ENCODE peak calls at places on chromosomes 16 and 17, in ten cellular contexts. One of them, this sample, is unnamed.

GRCh38 chr17:72602517-72603345 is 481.9 kb downstream of the SOX9 start:
- DNase-seq in adrenal gland: no peak
- DNase-seq in HFFc6: peak; percentile 67
- DNase-seq in glutamatergic neuron: no peak
- DNase-seq in neural crest cell: no peak
- DNase-seq in MCF 10A: peak; percentile 91
- DNase-seq in endothelial cell of umbilical vein: no peak
- DNase-seq in prostate gland: no peak
- DNase-seq in Caco-2: peak; percentile 53
- DNase-seq in stomach: peak; percentile 47
- DNase-seq in this sample: no peak

GRCh38 chr17:10516065-10516464 is 2.3 kb downstream of the MYH1 start:
- DNase-seq in Caco-2: no peak
- DNase-seq in endothelial cell of umbilical vein: no peak
- DNase-seq in prostate gland: no peak
- DNase-seq in HFFc6: no peak
- DNase-seq in MCF 10A: no peak
- DNase-seq in adrenal gland: no peak
- DNase-seq in stomach: no peak
- DNase-seq in glutamatergic neuron: no peak
- DNase-seq in neural crest cell: no peak
- DNase-seq in this sample: no peak

GRCh38 chr16:529012-529575 is 1.6 kb downstream of the CAPN15 start:
- DNase-seq in adrenal gland: no peak
- DNase-seq in endothelial cell of umbilical vein: no peak
- DNase-seq in stomach: no peak
- DNase-seq in neural crest cell: no peak
- DNase-seq in glutamatergic neuron: no peak
- DNase-seq in prostate gland: no peak
- DNase-seq in MCF 10A: no peak
- DNase-seq in Caco-2: no peak
- DNase-seq in HFFc6: no peak
- DNase-seq in this sample: no peak

GRCh38 chr17:49515196-49515770 is 20.2 kb downstream of the NGFR start:
- DNase-seq in glutamatergic neuron: peak; percentile 89
- DNase-seq in prostate gland: peak; percentile 83
- DNase-seq in stomach: peak; percentile 86
- DNase-seq in Caco-2: peak; percentile 62
- DNase-seq in endothelial cell of umbilical vein: no peak
- DNase-seq in neural crest cell: peak; percentile 51
- DNase-seq in adrenal gland: peak; percentile 88
- DNase-seq in MCF 10A: peak; percentile 91
- DNase-seq in HFFc6: peak; percentile 87
- DNase-seq in this sample: no peak

GRCh38 chr17:63140255-63140654 is 174.2 kb downstream of the TANC2 start:
- DNase-seq in Caco-2: no peak
- DNase-seq in neural crest cell: no peak
- DNase-seq in MCF 10A: peak; percentile 35
- DNase-seq in adrenal gland: peak; percentile 51
- DNase-seq in stomach: no peak
- DNase-seq in HFFc6: no peak
- DNase-seq in glutamatergic neuron: no peak
- DNase-seq in endothelial cell of umbilical vein: peak; percentile 8
- DNase-seq in prostate gland: no peak
- DNase-seq in this sample: no peak

GRCh38 chr16:88300463-88300835 is 82.3 kb upstream of the ZNF469 start:
- DNase-seq in MCF 10A: no peak
- DNase-seq in HFFc6: no peak
- DNase-seq in Caco-2: no peak
- DNase-seq in endothelial cell of umbilical vein: no peak
- DNase-seq in glutamatergic neuron: no peak
- DNase-seq in stomach: no peak
- DNase-seq in neural crest cell: no peak
- DNase-seq in prostate gland: no peak
- DNase-seq in adrenal gland: no peak
- DNase-seq in this sample: no peak

GRCh38 chr16:24491721-24492120 is 47.6 kb upstream of the RBBP6 start:
- DNase-seq in prostate gland: no peak
- DNase-seq in endothelial cell of umbilical vein: no peak
- DNase-seq in Caco-2: no peak
- DNase-seq in adrenal gland: no peak
- DNase-seq in glutamatergic neuron: no peak
- DNase-seq in neural crest cell: no peak
- DNase-seq in HFFc6: peak; percentile 57
- DNase-seq in MCF 10A: peak; percentile 46
- DNase-seq in stomach: no peak
- DNase-seq in this sample: no peak

GRCh38 chr17:75012320-75013076 is at the start of gene MRPL58:
- DNase-seq in HFFc6: peak; percentile 83
- DNase-seq in neural crest cell: peak; percentile 82
- DNase-seq in glutamatergic neuron: peak; percentile 92
- DNase-seq in stomach: peak; percentile 84
- DNase-seq in adrenal gland: peak; percentile 84
- DNase-seq in Caco-2: peak; percentile 92
- DNase-seq in MCF 10A: peak; percentile 80
- DNase-seq in prostate gland: peak; percentile 71
- DNase-seq in endothelial cell of umbilical vein: peak; percentile 81
- DNase-seq in this sample: peak; percentile 80

GRCh38 chr17:2723997-2724782 is 12.6 kb upstream of the CLUH start:
- DNase-seq in stomach: no peak
- DNase-seq in adrenal gland: no peak
- DNase-seq in endothelial cell of umbilical vein: no peak
- DNase-seq in neural crest cell: no peak
- DNase-seq in glutamatergic neuron: peak; percentile 51
- DNase-seq in HFFc6: no peak
- DNase-seq in MCF 10A: no peak
- DNase-seq in Caco-2: peak; percentile 86
- DNase-seq in prostate gland: no peak
- DNase-seq in this sample: no peak

GRCh38 chr16:23679274-23679985 is 741 bp downstream of the PLK1 start:
- DNase-seq in MCF 10A: peak; percentile 49
- DNase-seq in neural crest cell: peak; percentile 11
- DNase-seq in glutamatergic neuron: peak; percentile 25
- DNase-seq in Caco-2: peak; percentile 55
- DNase-seq in adrenal gland: no peak
- DNase-seq in prostate gland: no peak
- DNase-seq in endothelial cell of umbilical vein: peak; percentile 48
- DNase-seq in HFFc6: no peak
- DNase-seq in stomach: no peak
- DNase-seq in this sample: no peak

GRCh38 chr17:78128616-78129384 is at the start of gene TMC6:
- DNase-seq in neural crest cell: peak; percentile 31
- DNase-seq in Caco-2: peak; percentile 91
- DNase-seq in adrenal gland: no peak
- DNase-seq in HFFc6: no peak
- DNase-seq in endothelial cell of umbilical vein: peak; percentile 42
- DNase-seq in prostate gland: peak; percentile 59
- DNase-seq in glutamatergic neuron: no peak
- DNase-seq in MCF 10A: peak; percentile 56
- DNase-seq in stomach: peak; percentile 74
- DNase-seq in this sample: peak; percentile 66

GRCh38 chr17:66313995-66314659 is 11.7 kb downstream of the PRKCA start:
- DNase-seq in neural crest cell: no peak
- DNase-seq in glutamatergic neuron: no peak
- DNase-seq in Caco-2: no peak
- DNase-seq in MCF 10A: no peak
- DNase-seq in prostate gland: no peak
- DNase-seq in HFFc6: no peak
- DNase-seq in adrenal gland: no peak
- DNase-seq in stomach: no peak
- DNase-seq in endothelial cell of umbilical vein: no peak
- DNase-seq in this sample: no peak

GRCh38 chr17:81348097-81349055 is 46.9 kb upstream of the BAHCC1 start:
- DNase-seq in prostate gland: no peak
- DNase-seq in adrenal gland: no peak
- DNase-seq in Caco-2: no peak
- DNase-seq in neural crest cell: no peak
- DNase-seq in stomach: peak; percentile 84
- DNase-seq in MCF 10A: no peak
- DNase-seq in HFFc6: no peak
- DNase-seq in endothelial cell of umbilical vein: no peak
- DNase-seq in glutamatergic neuron: no peak
- DNase-seq in this sample: no peak

GRCh38 chr17:3040882-3041281 is 22.5 kb downstream of the OR1D5 start:
- DNase-seq in glutamatergic neuron: no peak
- DNase-seq in HFFc6: no peak
- DNase-seq in adrenal gland: no peak
- DNase-seq in prostate gland: no peak
- DNase-seq in Caco-2: no peak
- DNase-seq in MCF 10A: no peak
- DNase-seq in endothelial cell of umbilical vein: no peak
- DNase-seq in stomach: no peak
- DNase-seq in neural crest cell: no peak
- DNase-seq in this sample: no peak

GRCh38 chr16:89881368-89881730 is 8.0 kb downstream of the TCF25 start:
- DNase-seq in Caco-2: no peak
- DNase-seq in HFFc6: no peak
- DNase-seq in prostate gland: no peak
- DNase-seq in MCF 10A: no peak
- DNase-seq in adrenal gland: no peak
- DNase-seq in endothelial cell of umbilical vein: no peak
- DNase-seq in neural crest cell: no peak
- DNase-seq in stomach: no peak
- DNase-seq in glutamatergic neuron: no peak
- DNase-seq in this sample: no peak
- TF ChIP-seq CTCF in Caco-2: no peak
- TF ChIP-seq CTCF in HFFc6: no peak
- TF ChIP-seq CTCF in prostate gland: no peak
- TF ChIP-seq CTCF in MCF 10A: no peak
- TF ChIP-seq CTCF in adrenal gland: no peak
- TF ChIP-seq CTCF in endothelial cell of umbilical vein: no peak
- TF ChIP-seq CTCF in neural crest cell: no peak
- TF ChIP-seq CTCF in stomach: no peak
- TF ChIP-seq CTCF in glutamatergic neuron: no peak
- TF ChIP-seq CTCF in this sample: no peak

GRCh38 chr16:84021488-84021887 is 21.1 kb downstream of the SLC38A8 start:
- DNase-seq in MCF 10A: no peak
- DNase-seq in Caco-2: no peak
- DNase-seq in neural crest cell: no peak
- DNase-seq in adrenal gland: no peak
- DNase-seq in prostate gland: no peak
- DNase-seq in stomach: no peak
- DNase-seq in HFFc6: no peak
- DNase-seq in endothelial cell of umbilical vein: no peak
- DNase-seq in glutamatergic neuron: no peak
- DNase-seq in this sample: no peak
- TF ChIP-seq CTCF in MCF 10A: no peak
- TF ChIP-seq CTCF in Caco-2: no peak
- TF ChIP-seq CTCF in neural crest cell: no peak
- TF ChIP-seq CTCF in adrenal gland: no peak
- TF ChIP-seq CTCF in prostate gland: no peak
- TF ChIP-seq CTCF in stomach: no peak
- TF ChIP-seq CTCF in HFFc6: no peak
- TF ChIP-seq CTCF in endothelial cell of umbilical vein: no peak
- TF ChIP-seq CTCF in glutamatergic neuron: no peak
- TF ChIP-seq CTCF in this sample: no peak

GRCh38 chr17:4161179-4161559 is 18.2 kb downstream of the CYB5D2 start:
- DNase-seq in neural crest cell: no peak
- DNase-seq in prostate gland: peak; percentile 75
- DNase-seq in adrenal gland: peak; percentile 78
- DNase-seq in Caco-2: peak; percentile 29
- DNase-seq in MCF 10A: peak; percentile 96
- DNase-seq in stomach: peak; percentile 28
- DNase-seq in endothelial cell of umbilical vein: peak; percentile 69
- DNase-seq in glutamatergic neuron: no peak
- DNase-seq in HFFc6: peak; percentile 89
- DNase-seq in this sample: no peak
- TF ChIP-seq CTCF in neural crest cell: no peak
- TF ChIP-seq CTCF in prostate gland: peak; percentile 10
- TF ChIP-seq CTCF in adrenal gland: peak; percentile 35
- TF ChIP-seq CTCF in Caco-2: no peak
- TF ChIP-seq CTCF in MCF 10A: peak; percentile 13
- TF ChIP-seq CTCF in stomach: no peak
- TF ChIP-seq CTCF in endothelial cell of umbilical vein: no peak
- TF ChIP-seq CTCF in glutamatergic neuron: no peak
- TF ChIP-seq CTCF in HFFc6: peak; percentile 73
- TF ChIP-seq CTCF in this sample: no peak

GRCh38 chr17:7047566-7047965 is 3.7 kb upstream of the SLC16A11 start:
- DNase-seq in neural crest cell: no peak
- DNase-seq in endothelial cell of umbilical vein: no peak
- DNase-seq in HFFc6: no peak
- DNase-seq in adrenal gland: no peak
- DNase-seq in glutamatergic neuron: no peak
- DNase-seq in prostate gland: no peak
- DNase-seq in Caco-2: no peak
- DNase-seq in stomach: no peak
- DNase-seq in MCF 10A: peak; percentile 14
- DNase-seq in this sample: no peak

GRCh38 chr17:7048968-7049367 is 5.1 kb upstream of the SLC16A11 start:
- DNase-seq in adrenal gland: no peak
- DNase-seq in HFFc6: no peak
- DNase-seq in MCF 10A: no peak
- DNase-seq in neural crest cell: no peak
- DNase-seq in prostate gland: no peak
- DNase-seq in stomach: no peak
- DNase-seq in glutamatergic neuron: no peak
- DNase-seq in endothelial cell of umbilical vein: no peak
- DNase-seq in Caco-2: no peak
- DNase-seq in this sample: no peak

GRCh38 chr17:7045492-7046126 is 1.7 kb upstream of the SLC16A11 start:
- DNase-seq in endothelial cell of umbilical vein: peak; percentile 89
- DNase-seq in MCF 10A: peak; percentile 77
- DNase-seq in Caco-2: peak; percentile 56
- DNase-seq in HFFc6: peak; percentile 74
- DNase-seq in neural crest cell: peak; percentile 33
- DNase-seq in prostate gland: peak; percentile 55
- DNase-seq in glutamatergic neuron: no peak
- DNase-seq in adrenal gland: peak; percentile 60
- DNase-seq in stomach: peak; percentile 56
- DNase-seq in this sample: no peak

GRCh38 chr17:7043544-7044268 is at the start of gene SLC16A11:
- DNase-seq in adrenal gland: peak; percentile 47
- DNase-seq in prostate gland: no peak
- DNase-seq in HFFc6: no peak
- DNase-seq in endothelial cell of umbilical vein: peak; percentile 42
- DNase-seq in neural crest cell: no peak
- DNase-seq in MCF 10A: no peak
- DNase-seq in stomach: peak; percentile 59
- DNase-seq in Caco-2: peak; percentile 41
- DNase-seq in glutamatergic neuron: peak; percentile 55
- DNase-seq in this sample: peak; percentile 33

DNA sequence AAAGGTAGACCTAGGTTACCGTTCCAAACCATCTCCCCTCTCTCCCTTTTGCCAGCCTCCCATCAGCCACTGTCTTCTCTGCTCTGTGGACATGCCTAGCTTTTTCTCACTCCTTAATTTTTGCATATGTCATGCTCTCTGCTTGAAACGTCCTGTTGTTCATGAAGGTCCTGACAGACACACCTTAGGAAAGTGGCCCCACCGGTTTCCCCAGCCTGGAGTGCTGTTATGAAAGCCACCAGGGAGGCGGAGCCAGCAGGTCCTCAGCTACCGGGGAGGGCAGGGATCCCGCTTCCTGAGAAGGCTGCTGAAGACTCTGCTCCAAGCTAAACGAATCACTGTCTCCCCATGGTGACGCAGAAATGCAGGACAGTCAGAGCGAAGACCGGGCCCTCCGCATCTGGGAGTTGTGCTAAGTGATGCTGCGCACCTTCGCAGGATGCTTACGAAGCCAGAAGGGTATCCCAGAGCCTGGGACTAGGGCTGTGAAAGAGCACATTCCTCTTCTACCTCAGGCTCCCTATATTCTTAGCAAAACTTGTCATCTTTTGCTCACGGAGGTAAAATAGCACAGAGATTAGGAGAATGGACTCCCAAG is 2.3 kb upstream of the SLC16A11 start:
- DNase-seq in MCF 10A: no peak
- DNase-seq in endothelial cell of umbilical vein: no peak
- DNase-seq in HFFc6: no peak
- DNase-seq in glutamatergic neuron: peak; percentile 48
- DNase-seq in adrenal gland: peak; percentile 61
- DNase-seq in neural crest cell: no peak
- DNase-seq in prostate gland: peak; percentile 92
- DNase-seq in stomach: peak; percentile 96
- DNase-seq in Caco-2: peak; percentile 85
- DNase-seq in this sample: peak; percentile 43
- TF ChIP-seq CTCF in MCF 10A: no peak
- TF ChIP-seq CTCF in endothelial cell of umbilical vein: no peak
- TF ChIP-seq CTCF in HFFc6: peak; percentile 7
- TF ChIP-seq CTCF in glutamatergic neuron: no peak
- TF ChIP-seq CTCF in adrenal gland: no peak
- TF ChIP-seq CTCF in neural crest cell: no peak
- TF ChIP-seq CTCF in prostate gland: peak; percentile 14
- TF ChIP-seq CTCF in stomach: no peak
- TF ChIP-seq CTCF in Caco-2: no peak
- TF ChIP-seq CTCF in this sample: peak; percentile 13

This sample was measured in progenitor cell of endocrine pancreas.